ENCODE peak calls at places on chromosomes 12 and 14, in seven cellular contexts. A is SK-N-SH, P is transverse colon, V is stomach, M is HCT116, Y is Panc1, K is K562. G is an unnamed sample.

GRCh38 chr12:122789637-122790036 is 15.3 kb downstream of the CCDC62 start:
- DNase-seq in A (no peak), P (no peak), V (no peak), M (no peak), Y (no peak), K (peak), G (no peak)

GRCh38 chr12:59847127-59847526 is 251.3 kb downstream of the SLC16A7 start:
- DNase-seq in A (no peak), P (no peak), V (no peak), M (no peak), Y (no peak), K (no peak), G (no peak)

GRCh38 chr14:67515386-67516079 is 17.6 kb upstream of the PLEKHH1 start:
- DNase-seq in A (no peak), P (no peak), V (peak), M (no peak), Y (no peak), K (no peak), G (no peak)

GRCh38 chr12:101480849-101481248 is 5.7 kb downstream of the SPIC start:
- DNase-seq in A (no peak), P (no peak), V (no peak), M (no peak), Y (no peak), K (no peak), G (no peak)

GRCh38 chr14:75063013-75063412 is 811 bp downstream of the ACYP1 start:
- DNase-seq in A (no peak), P (no peak), V (no peak), M (no peak), Y (no peak), K (no peak), G (no peak)

GRCh38 chr12:62983594-62983993 is 48.6 kb upstream of the PPM1H start:
- DNase-seq in A (no peak), P (no peak), V (peak), M (peak), Y (no peak), K (peak), G (no peak)

GRCh38 chr14:66476964-66477363 is 9.2 kb upstream of the CCDC196 start:
- DNase-seq in A (peak), P (no peak), V (no peak), M (no peak), Y (no peak), K (peak), G (no peak)

GRCh38 chr12:49476091-49476490 is 62.7 kb upstream of the KCNH3 start:
- DNase-seq in A (no peak), P (no peak), V (no peak), M (no peak), Y (no peak), K (no peak), G (no peak)

GRCh38 chr12:32400114-32400672 is 835 bp downstream of the FGD4 start:
- DNase-seq in A (peak), P (peak), V (peak), M (peak), Y (no peak), K (peak), G (no peak)

GRCh38 chr12:64452559-64453329 is 824 bp downstream of the TBK1 start:
- DNase-seq in A (peak), P (peak), V (peak), M (peak), Y (no peak), K (peak), G (no peak)

GRCh38 chr12:117148642-117149041 is 41.6 kb downstream of the FBXO21 start:
- DNase-seq in A (no peak), P (no peak), V (no peak), M (no peak), Y (no peak), K (peak), G (no peak)

GRCh38 chr12:117342247-117342646 is 19.2 kb downstream of the NOS1 start:
- DNase-seq in A (no peak), P (no peak), V (no peak), M (no peak), Y (no peak), K (no peak), G (no peak)

GRCh38 chr12:115451151-115451784 is 767.3 kb upstream of the TBX3 start:
- DNase-seq in A (peak), P (no peak), V (no peak), M (no peak), Y (no peak), K (no peak), G (no peak)

GRCh38 chr12:121939190-121939589 is 20.8 kb downstream of the CFAP251 start:
- DNase-seq in A (no peak), P (peak), V (no peak), M (no peak), Y (no peak), K (no peak), G (no peak)

GRCh38 chr12:56683-57346 is 9.8 kb upstream of the IQSEC3 start:
- DNase-seq in A (no peak), P (no peak), V (no peak), M (no peak), Y (no peak), K (peak), G (no peak)

GRCh38 chr14:24848427-24848826 is 201.5 kb downstream of the STXBP6 start:
- DNase-seq in A (no peak), P (no peak), V (no peak), M (no peak), Y (no peak), K (no peak), G (no peak)

DNA sequence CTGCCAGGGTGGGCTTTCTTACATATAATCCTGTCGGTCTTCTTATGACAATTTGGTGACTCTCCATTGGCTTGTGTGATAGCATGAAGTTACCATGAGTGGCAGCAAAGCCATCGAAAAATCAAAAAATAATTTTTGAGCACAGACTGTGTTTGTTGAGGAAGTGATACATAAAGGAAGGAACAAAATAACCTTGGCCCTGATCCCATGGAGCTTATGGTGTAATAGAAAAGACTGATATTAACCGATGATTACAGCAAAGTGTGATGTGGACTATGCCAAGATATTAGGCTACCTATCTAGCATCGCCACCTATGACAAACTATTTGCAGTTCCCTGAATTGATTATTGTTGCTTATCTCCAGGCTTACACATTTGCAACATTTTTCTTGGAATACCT is 383.2 kb downstream of the AEBP2 start:
- DNase-seq in A (no peak), P (no peak), V (no peak), M (no peak), Y (no peak), K (no peak), G (no peak)
- TF ChIP-seq CTCF in A (no peak), P (no peak), V (no peak), M (no peak), Y (no peak), K (no peak), G (no peak)

GRCh38 chr12:1949771-1950470 is 31.5 kb upstream of the CACNA2D4 start:
- DNase-seq in A (no peak), P (no peak), V (no peak), M (no peak), Y (no peak), K (no peak), G (peak)
- TF ChIP-seq POLR2AphosphoS5 in A (no peak), P (peak), V (peak), M (no peak), Y (no peak), K (no peak), G (peak)

DNA sequence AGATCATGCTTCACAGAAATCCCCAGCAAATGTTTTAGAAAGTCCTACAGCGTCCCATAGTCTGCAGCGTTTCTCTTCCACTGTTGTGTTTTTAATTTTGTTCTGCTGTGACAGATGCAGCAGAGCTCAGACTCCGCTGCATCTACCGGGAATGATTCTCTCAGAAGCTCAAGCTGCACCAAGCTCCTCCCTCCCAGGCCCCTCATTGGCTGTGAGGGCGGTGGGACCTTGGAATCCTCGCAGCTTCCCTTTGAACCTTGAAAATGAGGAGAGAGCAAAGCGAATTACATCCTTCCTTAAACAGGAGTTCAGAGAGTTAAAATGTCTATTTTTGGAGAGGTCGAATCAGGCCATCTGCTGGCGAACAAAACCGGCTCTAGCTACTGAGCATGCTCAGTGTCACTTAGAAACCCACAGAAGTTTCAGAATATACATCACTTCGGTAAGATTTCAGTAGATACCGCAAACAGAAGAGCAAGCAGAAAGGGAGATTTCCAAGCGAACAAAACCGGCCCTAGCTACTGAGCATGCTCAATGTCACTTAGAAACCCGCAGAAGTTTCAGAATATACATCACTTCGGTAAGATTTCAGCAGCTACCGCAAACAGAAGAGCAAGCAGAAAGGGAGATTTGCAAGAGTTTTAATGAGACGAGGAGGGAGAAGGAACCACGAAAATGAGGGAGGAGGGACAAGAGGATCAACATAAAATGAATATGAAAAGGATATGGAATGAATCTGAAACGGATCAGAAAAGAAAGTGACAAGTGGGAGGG is at the start of gene ABCD2:
- DNase-seq in A (peak), P (peak), V (peak), M (peak), Y (peak), K (peak), G (peak)
- TF ChIP-seq CTCF in A (peak), P (no peak), V (no peak), M (no peak), Y (peak), K (no peak), G (no peak)

GRCh38 chr14:20667957-20668356 is 16.4 kb upstream of the RNASE4 start:
- DNase-seq in A (no peak), P (no peak), V (no peak), M (no peak), Y (no peak), K (no peak), G (no peak)
- TF ChIP-seq POLR2AphosphoS5 in A (no peak), P (no peak), V (no peak), M (no peak), Y (no peak), K (no peak), G (no peak)

GRCh38 chr14:103091041-103091882 is 3.3 kb upstream of the EXOC3L4 start:
- DNase-seq in A (peak), P (peak), V (peak), M (no peak), Y (no peak), K (peak), G (no peak)
- TF ChIP-seq CTCF in A (peak), P (peak), V (no peak), M (peak), Y (peak), K (peak), G (peak)

DNA sequence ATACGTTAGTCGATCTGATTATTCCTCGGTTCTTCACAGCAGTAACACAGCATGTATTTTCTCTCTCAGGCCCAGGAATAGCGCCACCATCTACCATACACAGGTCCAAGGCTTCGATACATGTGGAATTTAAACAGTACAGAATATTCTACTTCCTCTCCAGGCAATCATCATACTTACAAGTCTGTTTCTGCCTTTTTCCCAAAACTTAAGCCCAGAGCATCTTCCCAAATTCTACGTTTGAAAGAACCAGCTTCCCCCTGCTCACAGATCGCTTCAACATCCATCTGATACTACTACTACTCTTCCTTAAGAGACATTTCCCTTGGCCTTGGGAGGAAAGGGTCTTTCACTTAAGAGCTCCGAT is 626 bp downstream of the TXNDC16 start:
- DNase-seq in A (peak), P (no peak), V (no peak), M (no peak), Y (no peak), K (peak), G (no peak)
- TF ChIP-seq POLR2AphosphoS5 in A (no peak), P (no peak), V (no peak), M (no peak), Y (no peak), K (no peak), G (no peak)

G was measured in esophagus muscularis mucosa.